ENCODE peak calls at places on chromosomes 16 and 17, in nine cellular contexts. E is cardiac fibroblast, W is MCF 10A, L is fibroblast of pulmonary artery, Y is A549, U is AG10803, I is stomach, A is GM13977, B is transverse colon. C is an unnamed sample.

GRCh38 chr17:55283256-55283965 is 18.7 kb downstream of the HLF start:
- DNase-seq in L (no peak), U (no peak), E (no peak), A (no peak), W (no peak), Y (no peak), B (no peak), I (no peak), C (no peak)

GRCh38 chr17:43410557-43411368 is 12.0 kb downstream of the ARL4D start:
- DNase-seq in L (no peak), Y (no peak), E (no peak), I (no peak), W (peak), U (peak), B (no peak), A (no peak), C (no peak)

GRCh38 chr17:38421871-38422819 is 6.1 kb upstream of the ARHGAP23 start:
- DNase-seq in B (no peak), Y (no peak), I (no peak), U (no peak), A (no peak), W (no peak), E (no peak), L (no peak), C (no peak)

GRCh38 chr16:22684282-22685161 is 129.4 kb upstream of the HS3ST2 start:
- DNase-seq in Y (no peak), E (peak), L (no peak), I (no peak), A (no peak), U (peak), B (no peak), W (no peak), C (no peak)

GRCh38 chr17:30299000-30299399 is 7.3 kb upstream of the BLMH start:
- DNase-seq in I (no peak), W (no peak), U (no peak), L (peak), A (no peak), Y (no peak), E (peak), B (no peak), C (no peak)

GRCh38 chr17:36609498-36609862 is 8.1 kb downstream of the MRM1 start:
- DNase-seq in A (no peak), W (no peak), B (no peak), L (no peak), Y (no peak), U (no peak), I (no peak), E (no peak), C (no peak)

GRCh38 chr16:47731252-47731651 is 270.1 kb downstream of the PHKB start:
- DNase-seq in Y (no peak), U (peak), E (peak), I (no peak), W (peak), A (no peak), L (peak), B (no peak), C (no peak)

GRCh38 chr16:66580605-66581209 is 1.4 kb downstream of the CMTM2 start:
- DNase-seq in U (peak), I (no peak), W (peak), L (peak), A (no peak), E (peak), Y (no peak), B (no peak), C (no peak)

GRCh38 chr17:40251576-40251975 is 32.5 kb downstream of the WIPF2 start:
- DNase-seq in W (peak), L (peak), B (peak), U (peak), I (no peak), Y (peak), A (no peak), E (peak), C (no peak)

GRCh38 chr17:18231156-18231555 is 5.7 kb downstream of the LLGL1 start:
- DNase-seq in Y (no peak), A (no peak), L (no peak), B (no peak), U (no peak), I (no peak), E (no peak), W (no peak), C (peak)

GRCh38 chr16:29745126-29745852 is 501 bp downstream of the C16orf54 start:
- DNase-seq in I (no peak), A (peak), Y (no peak), E (no peak), W (no peak), B (peak), U (no peak), L (no peak), C (no peak)

GRCh38 chr17:50195196-50195865 is 6.1 kb downstream of the COL1A1 start:
- DNase-seq in L (no peak), W (no peak), A (no peak), B (no peak), Y (no peak), E (peak), I (no peak), U (peak), C (no peak)
- TF ChIP-seq CTCF in L (peak), W (no peak), A (no peak), B (no peak), Y (peak), E (peak), I (no peak), U (peak), C (no peak)

GRCh38 chr17:41777157-41777578 is 9.3 kb downstream of the JUP start:
- DNase-seq in L (no peak), U (peak), E (no peak), B (peak), I (peak), A (no peak), W (no peak), Y (peak), C (peak)
- TF ChIP-seq CTCF in L (peak), U (no peak), E (peak), B (no peak), I (peak), A (no peak), W (no peak), Y (peak), C (no peak)

GRCh38 chr17:28896884-28897768 is at the start of gene FLOT2:
- DNase-seq in E (peak), B (peak), W (peak), Y (peak), I (peak), A (peak), L (peak), U (peak), C (peak)
- TF ChIP-seq CTCF in E (peak), B (peak), W (peak), Y (peak), I (no peak), A (peak), L (peak), U (peak), C (no peak)

GRCh38 chr17:75067856-75068255 is 19.9 kb upstream of the SLC16A5 start:
- DNase-seq in I (no peak), Y (no peak), W (no peak), E (no peak), A (no peak), L (no peak), B (no peak), U (no peak), C (no peak)

GRCh38 chr17:75065562-75066151 is 18.6 kb downstream of the KCTD2 start:
- DNase-seq in I (no peak), Y (no peak), E (no peak), U (peak), B (no peak), W (no peak), L (peak), A (peak), C (no peak)

GRCh38 chr17:75068750-75069149 is 19.0 kb upstream of the SLC16A5 start:
- DNase-seq in Y (no peak), L (no peak), W (no peak), A (no peak), U (no peak), B (no peak), E (no peak), I (no peak), C (no peak)

GRCh38 chr17:75073618-75074047 is 14.1 kb upstream of the SLC16A5 start:
- DNase-seq in L (no peak), B (peak), I (no peak), Y (no peak), U (peak), W (peak), E (no peak), A (no peak), C (no peak)

DNA sequence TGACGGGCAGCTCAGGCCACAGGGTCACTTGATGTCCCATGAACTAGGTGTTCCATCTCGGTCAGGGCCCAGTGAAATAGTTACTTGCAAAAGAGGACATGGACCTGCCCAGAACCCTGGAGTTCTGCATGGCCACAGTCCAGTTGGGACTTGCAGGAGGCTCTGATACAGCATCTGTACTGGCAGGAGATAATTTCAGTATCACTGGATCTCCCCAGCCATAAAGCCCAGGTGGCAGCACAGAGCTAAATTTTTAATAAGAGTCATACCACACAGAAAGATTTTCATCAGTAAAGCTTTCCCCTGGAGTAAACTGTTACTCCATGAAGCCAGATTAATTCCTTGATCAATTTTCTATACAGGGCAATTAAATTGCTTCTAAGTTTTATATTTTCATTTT is 18.0 kb upstream of the SLC16A5 start:
- DNase-seq in A (no peak), U (peak), Y (peak), E (peak), W (peak), B (no peak), I (peak), L (no peak), C (no peak)
- TF ChIP-seq CTCF in A (peak), U (peak), Y (peak), E (peak), W (peak), B (peak), I (peak), L (peak), C (no peak)

DNA sequence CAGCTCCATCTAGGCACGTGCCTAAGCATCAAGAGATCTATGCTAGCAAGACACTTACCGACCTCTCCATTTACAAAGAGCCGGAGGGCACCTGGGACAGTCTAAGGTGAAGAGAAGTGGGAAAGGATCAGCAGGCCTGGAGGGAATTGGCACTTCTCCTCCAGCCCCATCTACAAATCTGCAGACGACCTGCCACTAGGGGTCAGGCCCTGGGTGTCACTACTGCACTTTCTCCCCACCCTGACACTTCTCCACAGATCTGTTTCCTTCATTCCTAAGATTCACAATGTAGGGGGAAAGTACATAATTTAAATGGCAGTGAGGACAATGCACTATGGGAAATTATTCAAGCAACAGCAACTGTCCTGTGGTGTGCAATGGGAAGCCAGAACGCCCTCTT is 8.1 kb downstream of the MKS1 start:
- DNase-seq in A (no peak), U (no peak), W (no peak), B (no peak), I (no peak), L (no peak), E (no peak), Y (no peak), C (no peak)
- TF ChIP-seq CTCF in A (peak), U (no peak), W (no peak), B (no peak), I (no peak), L (peak), E (peak), Y (peak), C (peak)

DNA sequence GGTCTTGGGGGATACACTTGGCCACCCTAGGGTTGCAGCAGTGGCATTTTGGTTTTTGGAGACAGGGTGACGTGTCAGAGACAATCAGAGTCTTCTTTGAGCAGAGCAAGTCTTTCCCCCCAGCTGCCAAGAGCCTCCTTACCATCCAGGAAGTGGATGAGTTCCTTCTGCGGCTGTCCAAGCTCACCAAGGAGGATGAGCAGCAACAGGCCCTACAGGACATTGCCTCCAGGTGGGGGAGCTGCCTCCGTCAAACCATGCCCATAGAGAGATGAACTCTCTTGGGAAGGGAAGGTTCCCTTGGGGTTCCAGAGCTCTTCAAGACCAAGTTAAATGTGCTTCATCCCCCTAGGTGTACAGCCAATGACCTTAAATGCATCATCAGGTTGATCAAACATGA is 11.3 kb downstream of the LIG3 start:
- DNase-seq in Y (no peak), U (no peak), A (no peak), W (no peak), B (no peak), E (no peak), I (no peak), L (no peak), C (no peak)
- TF ChIP-seq CTCF in Y (no peak), U (no peak), A (no peak), W (no peak), B (no peak), E (no peak), I (no peak), L (no peak), C (no peak)

DNA sequence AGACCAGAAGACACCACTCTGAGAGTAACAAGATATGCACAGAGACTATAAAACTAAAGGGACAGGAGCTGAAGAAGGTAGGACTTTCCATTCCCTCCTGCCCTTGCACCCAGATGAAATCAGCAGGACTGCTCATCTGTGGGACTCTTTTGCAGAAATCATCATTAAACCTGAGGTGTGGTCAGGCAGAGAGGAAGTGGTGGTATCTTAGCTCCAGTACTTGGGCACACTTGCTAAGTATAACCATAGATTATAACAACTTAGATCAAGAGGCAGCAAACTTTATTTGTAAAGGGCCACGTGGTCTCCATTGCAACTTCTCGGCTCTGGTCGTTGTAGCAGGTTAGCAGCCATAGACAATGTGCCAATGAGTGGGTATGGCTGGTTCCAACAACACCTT is 102.6 kb downstream of the MAF start:
- DNase-seq in A (no peak), L (no peak), W (no peak), Y (no peak), E (no peak), U (no peak), I (no peak), B (no peak), C (no peak)
- TF ChIP-seq CTCF in A (no peak), L (no peak), W (no peak), Y (no peak), E (no peak), U (no peak), I (no peak), B (no peak), C (no peak)

GRCh38 chr17:61331886-61332285 is 67.8 kb upstream of the TBX2 start:
- DNase-seq in L (no peak), I (no peak), B (no peak), A (no peak), W (no peak), U (peak), Y (no peak), E (no peak), C (no peak)
- TF ChIP-seq CTCF in L (no peak), I (no peak), B (no peak), A (no peak), W (no peak), U (no peak), Y (no peak), E (no peak), C (no peak)

C was measured in glutamatergic neuron.